ENCODE peak calls at places on chromosomes 11 and 22, in four cellular contexts. One of them, this sample, is unnamed.

GRCh38 chr22:40509401-40510134 is 127.0 kb downstream of the MRTFA start:
- DNase-seq in K562: no peak
- DNase-seq in WTC11: no peak
- DNase-seq in H1: no peak
- DNase-seq in this sample: no peak

GRCh38 chr11:86755196-86755595 is 45.1 kb upstream of the PRSS23 start:
- DNase-seq in K562: no peak
- DNase-seq in WTC11: no peak
- DNase-seq in H1: no peak
- DNase-seq in this sample: no peak

GRCh38 chr22:50146440-50147228 is 23.9 kb upstream of the PANX2 start:
- DNase-seq in K562: peak
- DNase-seq in WTC11: no peak
- DNase-seq in H1: no peak
- DNase-seq in this sample: peak

GRCh38 chr22:49332691-49333090 is 495.0 kb downstream of the BRD1 start:
- DNase-seq in K562: no peak
- DNase-seq in WTC11: no peak
- DNase-seq in H1: no peak
- DNase-seq in this sample: no peak

GRCh38 chr11:1126935-1127663 is 30.7 kb upstream of the MUC5AC start:
- DNase-seq in K562: no peak
- DNase-seq in WTC11: peak
- DNase-seq in H1: no peak
- DNase-seq in this sample: peak

GRCh38 chr22:46483353-46483752 is 54.1 kb downstream of the CELSR1 start:
- DNase-seq in K562: no peak
- DNase-seq in WTC11: no peak
- DNase-seq in H1: no peak
- DNase-seq in this sample: no peak

GRCh38 chr11:47928426-47928825 is 51.9 kb upstream of the PTPRJ start:
- DNase-seq in K562: no peak
- DNase-seq in WTC11: no peak
- DNase-seq in H1: no peak
- DNase-seq in this sample: no peak

GRCh38 chr22:22109693-22110466 is 127.3 kb upstream of the TOP3B start:
- DNase-seq in K562: peak
- DNase-seq in WTC11: no peak
- DNase-seq in H1: no peak
- DNase-seq in this sample: no peak

GRCh38 chr22:19825016-19825339 is 29.7 kb downstream of the GNB1L start:
- DNase-seq in K562: no peak
- DNase-seq in WTC11: no peak
- DNase-seq in H1: no peak
- DNase-seq in this sample: no peak

GRCh38 chr11:6705905-6706535 is 22.9 kb upstream of the MRPL17 start:
- DNase-seq in K562: peak
- DNase-seq in WTC11: peak
- DNase-seq in H1: no peak
- DNase-seq in this sample: peak

GRCh38 chr11:125242141-125242780 is 77.7 kb downstream of the PKNOX2 start:
- DNase-seq in K562: no peak
- DNase-seq in WTC11: no peak
- DNase-seq in H1: no peak
- DNase-seq in this sample: no peak

GRCh38 chr11:76637491-76638266 is 32.9 kb downstream of the LRRC32 start:
- DNase-seq in K562: no peak
- DNase-seq in WTC11: no peak
- DNase-seq in H1: no peak
- DNase-seq in this sample: no peak

GRCh38 chr22:19764050-19764593 is 3.5 kb downstream of the TBX1 start:
- DNase-seq in K562: no peak
- DNase-seq in WTC11: no peak
- DNase-seq in H1: no peak
- DNase-seq in this sample: no peak

GRCh38 chr11:15558513-15559181 is 443.9 kb downstream of the INSC start:
- DNase-seq in K562: no peak
- DNase-seq in WTC11: no peak
- DNase-seq in H1: no peak
- DNase-seq in this sample: no peak

GRCh38 chr11:15291885-15292284 is 177.2 kb downstream of the INSC start:
- DNase-seq in K562: no peak
- DNase-seq in WTC11: no peak
- DNase-seq in H1: no peak
- DNase-seq in this sample: no peak

GRCh38 chr11:60701509-60701818 is 2.1 kb downstream of the MS4A8 start:
- DNase-seq in K562: no peak
- DNase-seq in WTC11: no peak
- DNase-seq in H1: no peak
- DNase-seq in this sample: no peak

GRCh38 chr11:128375941-128376340 is 211.4 kb downstream of the ETS1 start:
- DNase-seq in K562: no peak
- DNase-seq in WTC11: no peak
- DNase-seq in H1: no peak
- DNase-seq in this sample: no peak

GRCh38 chr11:22703040-22703439 is 36.6 kb downstream of the GAS2 start:
- DNase-seq in K562: no peak
- DNase-seq in WTC11: no peak
- DNase-seq in H1: no peak
- DNase-seq in this sample: no peak

GRCh38 chr11:35256296-35256695 is 117.3 kb downstream of the CD44 start:
- DNase-seq in K562: no peak
- DNase-seq in WTC11: no peak
- DNase-seq in H1: no peak
- DNase-seq in this sample: no peak

GRCh38 chr11:33767624-33768023 is 6.7 kb downstream of the FBXO3 start:
- DNase-seq in K562: no peak
- DNase-seq in WTC11: no peak
- DNase-seq in H1: no peak
- DNase-seq in this sample: no peak

GRCh38 chr11:110125632-110126031 is 32.4 kb downstream of the ZC3H12C start:
- DNase-seq in K562: peak
- DNase-seq in WTC11: no peak
- DNase-seq in H1: no peak
- DNase-seq in this sample: no peak

GRCh38 chr22:25970996-25971811 is 198.1 kb upstream of the SEZ6L start:
- DNase-seq in K562: no peak
- DNase-seq in WTC11: peak
- DNase-seq in H1: peak
- DNase-seq in this sample: no peak

GRCh38 chr11:102495161-102496042 is 35.1 kb downstream of the MMP7 start:
- DNase-seq in K562: peak
- DNase-seq in WTC11: peak
- DNase-seq in H1: peak
- DNase-seq in this sample: peak

GRCh38 chr11:11988862-11989261 is 19.6 kb downstream of the DKK3 start:
- DNase-seq in K562: no peak
- DNase-seq in WTC11: no peak
- DNase-seq in H1: no peak
- DNase-seq in this sample: no peak

GRCh38 chr11:8019671-8020597 is 32.8 kb downstream of the EIF3F start:
- DNase-seq in K562: no peak
- DNase-seq in WTC11: no peak
- DNase-seq in H1: no peak
- DNase-seq in this sample: peak

GRCh38 chr11:11728371-11728770 is 106.6 kb upstream of the GALNT18 start:
- DNase-seq in K562: no peak
- DNase-seq in WTC11: no peak
- DNase-seq in H1: no peak
- DNase-seq in this sample: no peak

GRCh38 chr11:65551572-65552398 is 6.4 kb downstream of the LTBP3 start:
- DNase-seq in K562: peak
- DNase-seq in WTC11: peak
- DNase-seq in H1: no peak
- DNase-seq in this sample: peak

GRCh38 chr11:11211186-11211585 is 141.9 kb downstream of the CSNK2A3 start:
- DNase-seq in K562: no peak
- DNase-seq in WTC11: no peak
- DNase-seq in H1: no peak
- DNase-seq in this sample: no peak

GRCh38 chr11:61757213-61757862 is 4.9 kb downstream of the MYRF start:
- DNase-seq in K562: no peak
- DNase-seq in WTC11: no peak
- DNase-seq in H1: no peak
- DNase-seq in this sample: no peak

GRCh38 chr11:124823512-124824376 is 23.5 kb upstream of the MSANTD2 start:
- DNase-seq in K562: no peak
- DNase-seq in WTC11: no peak
- DNase-seq in H1: no peak
- DNase-seq in this sample: no peak

GRCh38 chr11:35794850-35795249 is 132.3 kb downstream of the TRIM44 start:
- DNase-seq in K562: no peak
- DNase-seq in WTC11: no peak
- DNase-seq in H1: no peak
- DNase-seq in this sample: no peak

GRCh38 chr11:57641426-57641825 is 8.3 kb downstream of the YPEL4 start:
- DNase-seq in K562: peak
- DNase-seq in WTC11: no peak
- DNase-seq in H1: no peak
- DNase-seq in this sample: peak

GRCh38 chr11:117663389-117663788 is 133.6 kb downstream of the DSCAML1 start:
- DNase-seq in K562: no peak
- DNase-seq in WTC11: no peak
- DNase-seq in H1: no peak
- DNase-seq in this sample: no peak

GRCh38 chr11:44848963-44849350 is 101.7 kb downstream of the TP53I11 start:
- DNase-seq in K562: no peak
- DNase-seq in WTC11: no peak
- DNase-seq in H1: no peak
- DNase-seq in this sample: no peak
- TF ChIP-seq TEAD4 in K562: no peak
- TF ChIP-seq TEAD4 in WTC11: no peak
- TF ChIP-seq TEAD4 in H1: no peak
- TF ChIP-seq TEAD4 in this sample: no peak

DNA sequence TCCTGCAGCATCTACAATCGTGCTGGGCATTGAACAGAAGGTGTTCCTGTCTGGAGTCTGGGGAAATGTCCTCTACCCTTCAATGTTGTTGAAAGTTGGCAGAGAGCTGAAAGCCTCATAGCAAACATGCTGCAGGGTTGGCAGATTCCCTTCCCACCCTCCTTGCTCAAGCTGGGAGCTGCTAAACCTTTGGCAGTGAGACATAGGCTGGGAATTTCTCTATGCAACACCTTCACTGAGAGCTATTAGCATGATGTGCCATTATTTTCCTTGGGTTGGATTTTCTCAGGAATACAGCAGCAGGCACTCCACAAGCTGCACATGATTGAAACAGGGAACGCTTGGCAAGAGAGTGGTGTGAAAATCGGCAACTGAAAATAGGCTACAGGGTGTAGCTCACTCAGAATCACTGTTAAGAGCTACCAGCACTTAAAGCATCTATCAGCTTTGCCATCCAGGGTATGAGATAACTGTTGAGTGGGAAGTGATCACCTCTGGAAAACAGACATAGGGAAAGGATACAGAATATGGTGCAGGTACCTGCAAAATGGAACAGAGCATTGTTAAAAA is 9.6 kb upstream of the ALKBH3 start:
- DNase-seq in K562: no peak
- DNase-seq in WTC11: no peak
- DNase-seq in H1: no peak
- DNase-seq in this sample: no peak
- TF ChIP-seq TEAD4 in K562: no peak
- TF ChIP-seq TEAD4 in WTC11: no peak
- TF ChIP-seq TEAD4 in H1: no peak
- TF ChIP-seq TEAD4 in this sample: no peak

DNA sequence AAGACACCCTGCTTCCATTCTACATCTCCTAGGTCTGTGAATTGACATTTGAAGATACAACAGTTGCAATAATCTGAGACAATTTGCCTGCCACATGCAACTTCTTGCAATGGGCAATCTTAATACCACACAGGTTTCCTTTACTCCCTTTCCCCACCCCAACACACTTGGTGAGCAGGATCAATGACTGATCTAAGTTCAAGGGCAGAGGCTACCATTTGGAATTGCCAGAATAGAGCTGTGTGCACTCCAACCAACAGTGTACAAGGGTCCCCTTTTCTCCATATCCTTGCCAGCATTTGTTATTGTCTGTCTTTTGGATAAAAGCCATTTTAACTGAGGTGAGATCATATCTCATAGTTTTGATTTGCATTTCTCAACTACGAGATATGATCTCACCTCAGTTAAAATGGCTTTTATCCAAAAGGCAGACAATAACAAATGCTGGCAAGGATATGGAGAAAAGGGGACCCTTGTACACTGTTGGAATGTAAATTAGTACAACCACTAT is 2.9 kb upstream of the NNMT start:
- DNase-seq in K562: no peak
- DNase-seq in WTC11: no peak
- DNase-seq in H1: no peak
- DNase-seq in this sample: no peak
- TF ChIP-seq TEAD4 in K562: no peak
- TF ChIP-seq TEAD4 in WTC11: no peak
- TF ChIP-seq TEAD4 in H1: no peak
- TF ChIP-seq TEAD4 in this sample: no peak

GRCh38 chr11:94794287-94795168 is 26.4 kb downstream of the AMOTL1 start:
- DNase-seq in K562: peak
- DNase-seq in WTC11: no peak
- DNase-seq in H1: no peak
- DNase-seq in this sample: peak

GRCh38 chr11:94799726-94800125 is 31.6 kb downstream of the AMOTL1 start:
- DNase-seq in K562: no peak
- DNase-seq in WTC11: no peak
- DNase-seq in H1: no peak
- DNase-seq in this sample: no peak

GRCh38 chr11:94795799-94796580 is 27.8 kb downstream of the AMOTL1 start:
- DNase-seq in K562: no peak
- DNase-seq in WTC11: no peak
- DNase-seq in H1: no peak
- DNase-seq in this sample: no peak

GRCh38 chr11:94793822-94794221 is 25.7 kb downstream of the AMOTL1 start:
- DNase-seq in K562: no peak
- DNase-seq in WTC11: no peak
- DNase-seq in H1: no peak
- DNase-seq in this sample: no peak

DNA sequence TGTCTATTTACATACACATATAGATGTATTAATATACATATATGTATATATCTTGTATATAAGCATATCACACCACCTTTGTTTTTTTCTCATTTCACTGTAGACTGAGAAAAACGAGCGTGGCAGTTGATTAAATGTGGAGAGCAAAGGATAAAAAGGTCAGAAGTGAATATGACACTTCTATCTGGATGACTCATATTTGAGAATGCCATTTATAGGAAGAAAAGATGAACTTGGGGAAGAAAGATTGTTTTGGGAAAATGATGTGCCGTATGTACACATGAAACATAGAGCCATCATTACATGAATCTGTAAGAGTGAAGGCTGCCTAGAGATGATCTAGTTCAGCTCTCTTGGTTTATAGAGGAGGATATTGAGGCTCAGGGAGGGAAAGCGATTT is 28.7 kb downstream of the AMOTL1 start:
- DNase-seq in K562: no peak
- DNase-seq in WTC11: no peak
- DNase-seq in H1: no peak
- DNase-seq in this sample: no peak
- TF ChIP-seq TEAD4 in K562: no peak
- TF ChIP-seq TEAD4 in WTC11: no peak
- TF ChIP-seq TEAD4 in H1: no peak
- TF ChIP-seq TEAD4 in this sample: no peak

This sample was measured in SK-N-SH.